ENCODE peak calls at places on chromosomes 12 and 14, in four cellular contexts. V is omental fat pad; R is T47D; B is stimulated activated CD4-positive, alpha-beta T cell treated with anti-CD3 and anti-CD28 coated beads, Interleukin-2, amount 100 ng/mL, for 4 hours. S is an unnamed sample.

GRCh38 chr12:51813931-51814310 is 34.6 kb downstream of the FIGNL2 start:
- DNase-seq in B (no peak), R (no peak), V (no peak), S (no peak)

GRCh38 chr14:32468955-32469354 is 139.9 kb downstream of the AKAP6 start:
- DNase-seq in B (no peak), R (no peak), V (no peak), S (no peak)

GRCh38 chr12:132847363-132848356 is 19.0 kb upstream of the GOLGA3 start:
- DNase-seq in R (no peak), V (no peak), B (no peak), S (no peak)

GRCh38 chr14:92463141-92463540 is 50.4 kb upstream of the RIN3 start:
- DNase-seq in R (no peak), B (no peak), V (no peak), S (no peak)

GRCh38 chr14:29220077-29220476 is 453.5 kb downstream of the FOXG1 start:
- DNase-seq in B (no peak), V (no peak), R (no peak), S (no peak)

GRCh38 chr12:41142376-41142775 is 45.7 kb upstream of the PDZRN4 start:
- DNase-seq in R (no peak), V (no peak), B (no peak), S (no peak)

GRCh38 chr14:77059276-77059934 is 30.9 kb upstream of the IRF2BPL start:
- DNase-seq in B (no peak), V (no peak), R (peak), S (no peak)

GRCh38 chr12:63445266-63445665 is 223.0 kb downstream of the DPY19L2 start:
- DNase-seq in B (no peak), V (no peak), R (no peak), S (no peak)

GRCh38 chr14:99037777-99038176 is 234.2 kb downstream of the BCL11B start:
- DNase-seq in V (no peak), B (no peak), R (no peak), S (no peak)

GRCh38 chr12:18320036-18320617 is 58.8 kb downstream of the PIK3C2G start:
- DNase-seq in R (peak), B (no peak), V (no peak), S (no peak)

GRCh38 chr14:101001311-101002069 is 98.0 kb upstream of the RTL1 start:
- DNase-seq in B (no peak), R (no peak), V (no peak), S (no peak)